ENCODE peak calls at places on chromosomes 7 and 10, in seven cellular contexts. D is germinal center; W is skeletal muscle cell; L is T-helper 2 cell treated with Interferon-gamma antibody and Interleukin-4, amounts not matched to agents 5 μg/mL and 100 μg/mL, for 36 hours; V is NCI-H2107; K is AML-193; U is ovary. E is an unnamed sample.

GRCh38 chr7:115782716-115783460 is 247.7 kb downstream of the TFEC start:
- DNase-seq in D (no peak), W (no peak), L (no peak), V (no peak), K (no peak), U (no peak), E (no peak)

GRCh38 chr7:39453743-39454355 is 112.4 kb upstream of the YAE1 start:
- DNase-seq in D (peak; percentile 53), W (peak; percentile 11), L (peak; percentile 36), V (no peak), K (peak; percentile 16), U (no peak), E (no peak)

GRCh38 chr7:47477191-47478016 is 104.5 kb downstream of the TNS3 start:
- DNase-seq in D (no peak), W (no peak), L (no peak), V (peak; percentile 32), K (no peak), U (no peak), E (no peak)

GRCh38 chr10:91251430-91252056 is 31.1 kb downstream of the PCGF5 start:
- DNase-seq in D (peak; percentile 64), W (peak; percentile 5), L (no peak), V (peak; percentile 2), K (peak; percentile 54), U (peak; percentile 65), E (no peak)

GRCh38 chr10:132107947-132108877 is 42.5 kb downstream of the JAKMIP3 start:
- DNase-seq in D (no peak), W (no peak), L (no peak), V (no peak), K (no peak), U (peak; percentile 12), E (peak; percentile 29)

GRCh38 chr7:114630186-114630824 is 215.7 kb downstream of the FOXP2 start:
- DNase-seq in D (no peak), W (no peak), L (no peak), V (no peak), K (no peak), U (no peak), E (no peak)

GRCh38 chr10:123809632-123810031 is 82.0 kb downstream of the CPXM2 start:
- DNase-seq in D (no peak), W (no peak), L (no peak), V (no peak), K (no peak), U (no peak), E (no peak)

GRCh38 chr7:75989084-75989725 is 5.2 kb downstream of the TMEM120A start:
- DNase-seq in D (no peak), W (no peak), L (no peak), V (no peak), K (no peak), U (peak; percentile 61), E (peak; percentile 83)

GRCh38 chr7:37901236-37901827 is 15.3 kb downstream of the SFRP4 start:
- DNase-seq in D (peak; percentile 5), W (no peak), L (no peak), V (no peak), K (peak; percentile 38), U (no peak), E (no peak)

GRCh38 chr7:112398534-112398933 is 51.7 kb upstream of the IFRD1 start:
- DNase-seq in D (no peak), W (no peak), L (peak; percentile 28), V (no peak), K (no peak), U (no peak), E (no peak)

GRCh38 chr7:143518941-143519340 is 41.3 kb downstream of the TAS2R41 start:
- DNase-seq in D (no peak), W (no peak), L (no peak), V (no peak), K (no peak), U (no peak), E (no peak)

GRCh38 chr10:28627102-28627501 is 50.2 kb upstream of the BAMBI start:
- DNase-seq in D (no peak), W (no peak), L (no peak), V (no peak), K (no peak), U (no peak), E (no peak)

GRCh38 chr10:129059977-129060376 is 407.1 kb upstream of the MGMT start:
- DNase-seq in D (no peak), W (no peak), L (no peak), V (no peak), K (no peak), U (no peak), E (no peak)

GRCh38 chr10:111595173-111595572 is 518.3 kb downstream of the ADRA2A start:
- DNase-seq in D (no peak), W (no peak), L (no peak), V (no peak), K (no peak), U (no peak), E (no peak)

GRCh38 chr7:34839645-34840044 is 181.6 kb downstream of the NPSR1 start:
- DNase-seq in D (no peak), W (no peak), L (no peak), V (no peak), K (no peak), U (no peak), E (no peak)

GRCh38 chr10:133187091-133187905 is 27.3 kb downstream of the KNDC1 start:
- DNase-seq in D (no peak), W (no peak), L (no peak), V (no peak), K (no peak), U (no peak), E (peak; percentile 69)

GRCh38 chr10:6813876-6814275 is 233.8 kb upstream of the PRKCQ start:
- DNase-seq in D (no peak), W (no peak), L (no peak), V (no peak), K (no peak), U (no peak), E (no peak)

GRCh38 chr7:16130127-16131110 is 290.9 kb downstream of the CRPPA start:
- DNase-seq in D (no peak), W (peak; percentile 40), L (no peak), V (no peak), K (no peak), U (no peak), E (no peak)

GRCh38 chr7:134920026-134920758 is 66.1 kb upstream of the AGBL3 start:
- DNase-seq in D (no peak), W (peak; percentile 83), L (no peak), V (no peak), K (no peak), U (no peak), E (no peak)

GRCh38 chr7:46539892-46540483 is 618.9 kb upstream of the IGFBP3 start:
- DNase-seq in D (no peak), W (no peak), L (no peak), V (no peak), K (no peak), U (no peak), E (no peak)

GRCh38 chr7:157529768-157530560 is 193.2 kb downstream of the DNAJB6 start:
- DNase-seq in D (no peak), W (no peak), L (no peak), V (no peak), K (no peak), U (peak; percentile 4), E (no peak)

GRCh38 chr7:92674379-92674778 is 84.2 kb upstream of the FAM133B start:
- DNase-seq in D (peak; percentile 49), W (no peak), L (no peak), V (no peak), K (no peak), U (no peak), E (no peak)

GRCh38 chr10:113329121-113329596 is 223.7 kb upstream of the HABP2 start:
- DNase-seq in D (no peak), W (peak; percentile 70), L (no peak), V (no peak), K (no peak), U (no peak), E (no peak)

GRCh38 chr10:99742240-99742639 is 10.2 kb downstream of the CUTC start:
- DNase-seq in D (no peak), W (peak; percentile 23), L (no peak), V (no peak), K (no peak), U (no peak), E (no peak)

GRCh38 chr7:103127006-103127405 is 21.9 kb downstream of the NAPEPLD start:
- DNase-seq in D (no peak), W (no peak), L (no peak), V (no peak), K (no peak), U (no peak), E (no peak)

GRCh38 chr7:15889501-15889900 is 203.0 kb upstream of the MEOX2 start:
- DNase-seq in D (no peak), W (no peak), L (no peak), V (no peak), K (no peak), U (no peak), E (no peak)

GRCh38 chr7:106178593-106179134 is 66.6 kb upstream of the SYPL1 start:
- DNase-seq in D (no peak), W (peak; percentile 23), L (no peak), V (peak; percentile 52), K (no peak), U (no peak), E (no peak)

GRCh38 chr7:105387621-105388372 is 924 bp downstream of the SRPK2 start:
- DNase-seq in D (peak; percentile 58), W (no peak), L (peak; percentile 40), V (peak; percentile 54), K (no peak), U (peak; percentile 58), E (peak; percentile 85)

GRCh38 chr10:96502561-96503267 is 11.0 kb downstream of the TLL2 start:
- DNase-seq in D (no peak), W (no peak), L (no peak), V (no peak), K (no peak), U (no peak), E (no peak)

GRCh38 chr10:21171197-21171935 is 274.3 kb upstream of the NEBL start:
- DNase-seq in D (no peak), W (no peak), L (no peak), V (no peak), K (no peak), U (no peak), E (no peak)

GRCh38 chr7:137508437-137509175 is 165.1 kb upstream of the PTN start:
- DNase-seq in D (no peak), W (peak; percentile 59), L (no peak), V (no peak), K (no peak), U (no peak), E (no peak)

GRCh38 chr10:98235876-98236275 is 32.1 kb downstream of the LOXL4 start:
- DNase-seq in D (no peak), W (no peak), L (no peak), V (no peak), K (no peak), U (no peak), E (no peak)

GRCh38 chr7:135411098-135411497 is 98.8 kb downstream of the CNOT4 start:
- DNase-seq in D (no peak), W (no peak), L (no peak), V (no peak), K (no peak), U (no peak), E (no peak)

GRCh38 chr10:14019983-14020668 is 310.6 kb downstream of the FRMD4A start:
- DNase-seq in D (no peak), W (no peak), L (no peak), V (no peak), K (no peak), U (no peak), E (no peak)

GRCh38 chr7:114554781-114555537 is 140.3 kb downstream of the FOXP2 start:
- DNase-seq in D (no peak), W (peak; percentile 48), L (no peak), V (no peak), K (peak; percentile 83), U (no peak), E (no peak)

GRCh38 chr7:1923409-1924053 is 253.5 kb downstream of the ELFN1 start:
- DNase-seq in D (no peak), W (no peak), L (no peak), V (no peak), K (no peak), U (no peak), E (peak; percentile 68)

E was measured in kidney.